ENCODE peak calls at places on chromosomes 5 and 9, in ten cellular contexts. One of them, this sample, is unnamed.

GRCh38 chr5:77339491-77339890 is 129.0 kb downstream of the PDE8B start:
- DNase-seq in iPS-NIHi11: no peak
- DNase-seq in activated CD8-positive, alpha-beta memory T cell treated with anti-CD3 and anti-CD28 coated beads for 4 hours: no peak
- DNase-seq in NCI-H1105 treated with DMSO at 0.1 percent for 48 hours: no peak
- DNase-seq in NCI-H2029: no peak
- DNase-seq in stimulated activated naive B cell treated with anti-CD40 and anti-IgM and Interleukin-4, amounts not matched to agents 10 μg/mL and 1 μg/mL and 100 μg/mL, for 72 hours: no peak
- DNase-seq in central memory CD4-positive, alpha-beta T cell: no peak
- DNase-seq in MM.1S: no peak
- DNase-seq in foreskin keratinocyte: no peak
- DNase-seq in C1 segment of cervical spinal cord: no peak
- DNase-seq in this sample: no peak

GRCh38 chr5:118302786-118303185 is 685.6 kb downstream of the DTWD2 start:
- DNase-seq in stimulated activated naive B cell treated with anti-CD40 and anti-IgM and Interleukin-4, amounts not matched to agents 10 μg/mL and 1 μg/mL and 100 μg/mL, for 72 hours: no peak
- DNase-seq in central memory CD4-positive, alpha-beta T cell: no peak
- DNase-seq in C1 segment of cervical spinal cord: no peak
- DNase-seq in activated CD8-positive, alpha-beta memory T cell treated with anti-CD3 and anti-CD28 coated beads for 4 hours: no peak
- DNase-seq in NCI-H1105 treated with DMSO at 0.1 percent for 48 hours: no peak
- DNase-seq in NCI-H2029: no peak
- DNase-seq in foreskin keratinocyte: no peak
- DNase-seq in iPS-NIHi11: no peak
- DNase-seq in MM.1S: no peak
- DNase-seq in this sample: no peak

GRCh38 chr5:14146725-14147124 is 3.6 kb downstream of the TRIO start:
- DNase-seq in activated CD8-positive, alpha-beta memory T cell treated with anti-CD3 and anti-CD28 coated beads for 4 hours: no peak
- DNase-seq in stimulated activated naive B cell treated with anti-CD40 and anti-IgM and Interleukin-4, amounts not matched to agents 10 μg/mL and 1 μg/mL and 100 μg/mL, for 72 hours: no peak
- DNase-seq in MM.1S: no peak
- DNase-seq in central memory CD4-positive, alpha-beta T cell: no peak
- DNase-seq in C1 segment of cervical spinal cord: no peak
- DNase-seq in foreskin keratinocyte: no peak
- DNase-seq in NCI-H1105 treated with DMSO at 0.1 percent for 48 hours: peak
- DNase-seq in iPS-NIHi11: no peak
- DNase-seq in NCI-H2029: no peak
- DNase-seq in this sample: no peak

GRCh38 chr9:38671748-38672147 is 48.2 kb downstream of the FAM240B start:
- DNase-seq in stimulated activated naive B cell treated with anti-CD40 and anti-IgM and Interleukin-4, amounts not matched to agents 10 μg/mL and 1 μg/mL and 100 μg/mL, for 72 hours: no peak
- DNase-seq in C1 segment of cervical spinal cord: no peak
- DNase-seq in NCI-H1105 treated with DMSO at 0.1 percent for 48 hours: no peak
- DNase-seq in central memory CD4-positive, alpha-beta T cell: no peak
- DNase-seq in NCI-H2029: peak
- DNase-seq in foreskin keratinocyte: no peak
- DNase-seq in activated CD8-positive, alpha-beta memory T cell treated with anti-CD3 and anti-CD28 coated beads for 4 hours: no peak
- DNase-seq in iPS-NIHi11: no peak
- DNase-seq in MM.1S: no peak
- DNase-seq in this sample: no peak

GRCh38 chr9:7342229-7342628 is 457.3 kb downstream of the DMAC1 start:
- DNase-seq in stimulated activated naive B cell treated with anti-CD40 and anti-IgM and Interleukin-4, amounts not matched to agents 10 μg/mL and 1 μg/mL and 100 μg/mL, for 72 hours: no peak
- DNase-seq in NCI-H2029: no peak
- DNase-seq in iPS-NIHi11: no peak
- DNase-seq in C1 segment of cervical spinal cord: no peak
- DNase-seq in foreskin keratinocyte: no peak
- DNase-seq in NCI-H1105 treated with DMSO at 0.1 percent for 48 hours: no peak
- DNase-seq in MM.1S: no peak
- DNase-seq in central memory CD4-positive, alpha-beta T cell: no peak
- DNase-seq in activated CD8-positive, alpha-beta memory T cell treated with anti-CD3 and anti-CD28 coated beads for 4 hours: no peak
- DNase-seq in this sample: no peak

GRCh38 chr5:109792613-109793012 is 102.9 kb downstream of the MAN2A1 start:
- DNase-seq in foreskin keratinocyte: no peak
- DNase-seq in NCI-H1105 treated with DMSO at 0.1 percent for 48 hours: no peak
- DNase-seq in central memory CD4-positive, alpha-beta T cell: no peak
- DNase-seq in C1 segment of cervical spinal cord: no peak
- DNase-seq in MM.1S: no peak
- DNase-seq in activated CD8-positive, alpha-beta memory T cell treated with anti-CD3 and anti-CD28 coated beads for 4 hours: no peak
- DNase-seq in NCI-H2029: no peak
- DNase-seq in stimulated activated naive B cell treated with anti-CD40 and anti-IgM and Interleukin-4, amounts not matched to agents 10 μg/mL and 1 μg/mL and 100 μg/mL, for 72 hours: no peak
- DNase-seq in iPS-NIHi11: no peak
- DNase-seq in this sample: no peak

GRCh38 chr5:51185985-51186384 is 197.3 kb upstream of the ISL1 start:
- DNase-seq in activated CD8-positive, alpha-beta memory T cell treated with anti-CD3 and anti-CD28 coated beads for 4 hours: no peak
- DNase-seq in NCI-H1105 treated with DMSO at 0.1 percent for 48 hours: no peak
- DNase-seq in central memory CD4-positive, alpha-beta T cell: no peak
- DNase-seq in C1 segment of cervical spinal cord: no peak
- DNase-seq in MM.1S: no peak
- DNase-seq in iPS-NIHi11: no peak
- DNase-seq in NCI-H2029: no peak
- DNase-seq in stimulated activated naive B cell treated with anti-CD40 and anti-IgM and Interleukin-4, amounts not matched to agents 10 μg/mL and 1 μg/mL and 100 μg/mL, for 72 hours: no peak
- DNase-seq in foreskin keratinocyte: no peak
- DNase-seq in this sample: no peak

GRCh38 chr9:13568446-13568845 is 289.0 kb upstream of the MPDZ start:
- DNase-seq in C1 segment of cervical spinal cord: peak
- DNase-seq in iPS-NIHi11: no peak
- DNase-seq in activated CD8-positive, alpha-beta memory T cell treated with anti-CD3 and anti-CD28 coated beads for 4 hours: no peak
- DNase-seq in MM.1S: peak
- DNase-seq in NCI-H1105 treated with DMSO at 0.1 percent for 48 hours: no peak
- DNase-seq in NCI-H2029: peak
- DNase-seq in foreskin keratinocyte: no peak
- DNase-seq in stimulated activated naive B cell treated with anti-CD40 and anti-IgM and Interleukin-4, amounts not matched to agents 10 μg/mL and 1 μg/mL and 100 μg/mL, for 72 hours: no peak
- DNase-seq in central memory CD4-positive, alpha-beta T cell: no peak
- DNase-seq in this sample: no peak

GRCh38 chr5:72159501-72159911 is 52.2 kb downstream of the MAP1B start:
- DNase-seq in central memory CD4-positive, alpha-beta T cell: no peak
- DNase-seq in NCI-H2029: no peak
- DNase-seq in MM.1S: no peak
- DNase-seq in C1 segment of cervical spinal cord: no peak
- DNase-seq in foreskin keratinocyte: no peak
- DNase-seq in stimulated activated naive B cell treated with anti-CD40 and anti-IgM and Interleukin-4, amounts not matched to agents 10 μg/mL and 1 μg/mL and 100 μg/mL, for 72 hours: no peak
- DNase-seq in iPS-NIHi11: no peak
- DNase-seq in NCI-H1105 treated with DMSO at 0.1 percent for 48 hours: no peak
- DNase-seq in activated CD8-positive, alpha-beta memory T cell treated with anti-CD3 and anti-CD28 coated beads for 4 hours: no peak
- DNase-seq in this sample: no peak